ENCODE peak calls at places on chromosomes 16 and 17, in seven cellular contexts. O, Z, G, K, T, L and R are unnamed samples.

GRCh38 chr16:27706803-27707685 is 157.1 kb downstream of the KATNIP start:
- DNase-seq in G (no peak), O (no peak), T (no peak), K (no peak), Z (no peak), L (no peak), R (peak)

GRCh38 chr16:88382491-88383400 is at the start of gene ZNF469:
- DNase-seq in T (no peak), K (peak), G (peak), L (no peak), O (no peak), Z (no peak), R (no peak)

GRCh38 chr17:6108987-6109386 is 38.8 kb downstream of the WSCD1 start:
- DNase-seq in T (no peak), G (no peak), O (no peak), L (no peak), Z (no peak), K (no peak), R (peak)

GRCh38 chr16:87835882-87836331 is 33.4 kb downstream of the SLC7A5 start:
- DNase-seq in L (no peak), K (no peak), T (no peak), G (peak), O (no peak), Z (no peak), R (no peak)

GRCh38 chr16:2475413-2476344 is 752 bp downstream of the TBC1D24 start:
- DNase-seq in O (no peak), Z (peak), G (no peak), L (no peak), K (no peak), T (no peak), R (no peak)

GRCh38 chr17:78899361-78900260 is 3.4 kb downstream of the CEP295NL start:
- DNase-seq in O (no peak), L (no peak), Z (no peak), T (no peak), K (no peak), G (peak), R (no peak)

GRCh38 chr16:88282221-88283041 is 100.3 kb upstream of the ZNF469 start:
- DNase-seq in K (peak), O (no peak), Z (no peak), T (no peak), L (no peak), G (no peak), R (no peak)

GRCh38 chr17:77890771-77891170 is 67.7 kb upstream of the TNRC6C start:
- DNase-seq in O (no peak), T (no peak), K (no peak), G (no peak), L (no peak), Z (no peak), R (no peak)

GRCh38 chr16:12387786-12388185 is 411.3 kb downstream of the SNX29 start:
- DNase-seq in K (no peak), O (no peak), Z (no peak), G (no peak), T (no peak), L (no peak), R (no peak)

GRCh38 chr17:50564916-50565315 is 4.4 kb downstream of the CACNA1G start:
- DNase-seq in O (peak), L (no peak), G (peak), K (no peak), Z (no peak), T (no peak), R (no peak)

GRCh38 chr17:12982224-12982623 is 35.6 kb downstream of the ELAC2 start:
- DNase-seq in G (no peak), L (no peak), O (no peak), Z (peak), K (no peak), T (no peak), R (no peak)

GRCh38 chr16:72596373-72596772 is 424.4 kb upstream of the PMFBP1 start:
- DNase-seq in Z (no peak), O (no peak), K (no peak), L (no peak), G (no peak), T (no peak), R (no peak)

GRCh38 chr17:67569873-67570272 is 147.9 kb upstream of the NOL11 start:
- DNase-seq in T (no peak), O (no peak), G (no peak), L (no peak), Z (no peak), K (no peak), R (no peak)

GRCh38 chr16:1669698-1670097 is 8.4 kb upstream of the JPT2 start:
- DNase-seq in L (no peak), T (no peak), K (no peak), O (no peak), Z (no peak), G (no peak), R (no peak)

GRCh38 chr17:79844869-79845600 is 5.8 kb upstream of the CBX4 start:
- DNase-seq in Z (peak), O (no peak), K (peak), T (no peak), L (no peak), G (peak), R (no peak)

GRCh38 chr16:68917541-68917940 is 74.2 kb downstream of the TANGO6 start:
- DNase-seq in O (no peak), K (no peak), G (no peak), Z (no peak), L (no peak), T (no peak), R (no peak)

GRCh38 chr17:71846561-71846960 is 274.3 kb upstream of the SOX9 start:
- DNase-seq in O (peak), K (no peak), G (no peak), Z (no peak), T (no peak), L (no peak), R (no peak)

GRCh38 chr16:85515830-85516397 is 97.2 kb upstream of the GSE1 start:
- DNase-seq in G (no peak), K (no peak), O (no peak), T (no peak), L (no peak), Z (no peak), R (no peak)

GRCh38 chr17:30433514-30433913 is 43.7 kb upstream of the GOSR1 start:
- DNase-seq in O (peak), L (peak), Z (no peak), G (no peak), K (no peak), T (no peak), R (no peak)

GRCh38 chr17:20071824-20072691 is 62.9 kb downstream of the SPECC1 start:
- DNase-seq in K (no peak), Z (no peak), O (peak), T (no peak), L (no peak), G (no peak), R (no peak)

GRCh38 chr17:79746955-79747507 is 16.3 kb downstream of the ENPP7 start:
- DNase-seq in G (no peak), K (no peak), Z (no peak), L (no peak), O (no peak), T (no peak), R (no peak)

GRCh38 chr17:35312790-35313711 is 60.4 kb downstream of the SLFN11 start:
- DNase-seq in Z (peak), L (peak), O (peak), K (peak), G (peak), T (peak), R (no peak)

GRCh38 chr17:33024688-33025486 is 33.2 kb downstream of the SPACA3 start:
- DNase-seq in G (no peak), K (no peak), O (no peak), T (no peak), L (no peak), Z (no peak), R (peak)

GRCh38 chr16:10205688-10206087 is 23.5 kb upstream of the GRIN2A start:
- DNase-seq in O (no peak), L (no peak), K (no peak), G (no peak), T (no peak), Z (no peak), R (no peak)

GRCh38 chr17:36923814-36924221 is 13.5 kb upstream of the LHX1 start:
- DNase-seq in L (no peak), K (no peak), Z (no peak), G (no peak), T (no peak), O (no peak), R (no peak)